ENCODE peak calls at places on chromosome 21, in eight cellular contexts. C is epithelial cell of proximal tubule, L is pons, H is IMR-90, T is Panc1, M is heart left ventricle, V is astrocyte, S is omental fat pad. P is an unnamed sample.

GRCh38 chr21:16079830-16080229 is 350.0 kb downstream of the USP25 start:
- DNase-seq in V (peak), C (no peak), H (peak), S (no peak), T (no peak), M (no peak), L (peak), P (peak)

GRCh38 chr21:29208666-29209059 is 78.2 kb downstream of the MAP3K7CL start:
- DNase-seq in S (no peak), C (no peak), V (peak), L (no peak), T (no peak), H (peak), M (no peak), P (peak)

GRCh38 chr21:39467746-39468145 is 16.0 kb downstream of the SH3BGR start:
- DNase-seq in T (no peak), L (no peak), V (no peak), H (no peak), C (no peak), S (no peak), M (no peak), P (no peak)

GRCh38 chr21:38487906-38488639 is 10.2 kb downstream of the ERG start:
- DNase-seq in T (no peak), S (no peak), H (no peak), C (no peak), V (no peak), L (no peak), M (no peak), P (no peak)

GRCh38 chr21:15462092-15462491 is 267.7 kb upstream of the USP25 start:
- DNase-seq in L (no peak), H (no peak), S (no peak), M (no peak), C (no peak), T (no peak), V (no peak), P (no peak)

GRCh38 chr21:16159213-16159970 is 429.6 kb downstream of the USP25 start:
- DNase-seq in M (no peak), S (no peak), L (no peak), V (peak), C (no peak), H (peak), T (no peak), P (no peak)

GRCh38 chr21:39073063-39073462 is 110.2 kb downstream of the PSMG1 start:
- DNase-seq in L (no peak), H (no peak), S (no peak), V (no peak), M (no peak), T (no peak), C (no peak), P (no peak)

GRCh38 chr21:46454142-46454541 is 4.5 kb upstream of the DIP2A start:
- DNase-seq in V (peak), S (no peak), C (no peak), L (no peak), H (peak), M (no peak), T (no peak), P (no peak)

GRCh38 chr21:44813727-44814126 is 4.1 kb downstream of the SUMO3 start:
- DNase-seq in S (no peak), L (no peak), M (no peak), H (no peak), C (no peak), V (no peak), T (no peak), P (no peak)

GRCh38 chr21:28226563-28226962 is 766.1 kb downstream of the LTN1 start:
- DNase-seq in S (no peak), L (no peak), T (no peak), H (no peak), V (no peak), M (no peak), C (no peak), P (no peak)

GRCh38 chr21:23507501-23507900 is 2099.8 kb downstream of the MRPL39 start:
- DNase-seq in L (no peak), H (no peak), C (no peak), T (no peak), M (no peak), V (no peak), S (no peak), P (no peak)

GRCh38 chr21:46122758-46123683 is 25.1 kb downstream of the COL6A2 start:
- DNase-seq in T (no peak), S (peak), V (no peak), L (no peak), H (no peak), M (peak), C (no peak), P (no peak)

GRCh38 chr21:40620386-40621145 is 226.4 kb downstream of the DSCAM start:
- DNase-seq in H (no peak), M (no peak), C (no peak), L (no peak), T (no peak), S (no peak), V (peak), P (no peak)

GRCh38 chr21:33414068-33414467 is 10.9 kb downstream of the IFNGR2 start:
- DNase-seq in H (no peak), M (no peak), L (no peak), V (no peak), C (no peak), T (no peak), S (no peak), P (no peak)

GRCh38 chr21:27320868-27321267 is 354.0 kb upstream of the ADAMTS5 start:
- DNase-seq in L (peak), V (no peak), C (no peak), H (no peak), T (no peak), M (no peak), S (no peak), P (no peak)